ENCODE peak calls at places on chromosomes 2 and 18, in nine cellular contexts. X is thoracic aorta, H is A172, W is fibroblast of lung, O is fibroblast of pulmonary artery, L is endothelial cell, Y is amniotic stem cell, K is NCI-H748 treated with DMSO at 0.1 percent for 48 hours, J is neural crest cell. V is an unnamed sample.

GRCh38 chr2:58221909-58222308 is 19.2 kb downstream of the FANCL start:
- DNase-seq in X (no peak), H (no peak), W (no peak), O (peak), L (no peak), Y (no peak), K (no peak), J (no peak), V (no peak)

GRCh38 chr2:109512076-109512475 is 101.7 kb downstream of the SEPTIN10 start:
- DNase-seq in X (no peak), H (no peak), W (no peak), O (no peak), L (no peak), Y (no peak), K (no peak), J (no peak), V (no peak)

GRCh38 chr2:21097331-21097730 is 26.4 kb upstream of the TDRD15 start:
- DNase-seq in X (no peak), H (no peak), W (no peak), O (no peak), L (no peak), Y (no peak), K (no peak), J (no peak), V (no peak)

GRCh38 chr2:66553370-66553769 is 118.4 kb downstream of the MEIS1 start:
- DNase-seq in X (no peak), H (no peak), W (no peak), O (no peak), L (no peak), Y (no peak), K (peak), J (no peak), V (peak)

GRCh38 chr2:75647771-75648170 is 1.2 kb downstream of the MRPL19 start:
- DNase-seq in X (no peak), H (no peak), W (no peak), O (peak), L (no peak), Y (no peak), K (no peak), J (no peak), V (no peak)

GRCh38 chr2:134154269-134154668 is 99.6 kb upstream of the MGAT5 start:
- DNase-seq in X (no peak), H (no peak), W (no peak), O (peak), L (no peak), Y (no peak), K (no peak), J (no peak), V (no peak)

GRCh38 chr18:58095251-58095650 is 51.2 kb downstream of the NEDD4L start:
- DNase-seq in X (no peak), H (no peak), W (no peak), O (no peak), L (no peak), Y (no peak), K (no peak), J (no peak), V (no peak)

GRCh38 chr2:97728091-97728596 is 14.8 kb downstream of the ZAP70 start:
- DNase-seq in X (no peak), H (peak), W (no peak), O (peak), L (no peak), Y (no peak), K (no peak), J (no peak), V (no peak)

GRCh38 chr2:136284226-136285119 is 166.5 kb upstream of the CXCR4 start:
- DNase-seq in X (no peak), H (no peak), W (no peak), O (no peak), L (no peak), Y (no peak), K (no peak), J (no peak), V (no peak)

GRCh38 chr2:228768818-228769217 is 502.3 kb downstream of the PID1 start:
- DNase-seq in X (no peak), H (peak), W (peak), O (peak), L (no peak), Y (peak), K (no peak), J (no peak), V (no peak)

GRCh38 chr2:39379643-39380524 is 57.2 kb downstream of the MAP4K3 start:
- DNase-seq in X (no peak), H (peak), W (peak), O (peak), L (peak), Y (peak), K (peak), J (no peak), V (peak)

GRCh38 chr18:58654896-58655614 is 16.2 kb upstream of the MALT1 start:
- DNase-seq in X (no peak), H (no peak), W (no peak), O (no peak), L (no peak), Y (no peak), K (no peak), J (no peak), V (no peak)

GRCh38 chr2:80525152-80525551 is 220.6 kb upstream of the LRRTM1 start:
- DNase-seq in X (no peak), H (no peak), W (no peak), O (no peak), L (no peak), Y (no peak), K (no peak), J (no peak), V (no peak)

GRCh38 chr2:236874866-236875481 is 210.7 kb upstream of the COPS8 start:
- DNase-seq in X (no peak), H (no peak), W (no peak), O (no peak), L (peak), Y (no peak), K (no peak), J (no peak), V (no peak)

GRCh38 chr2:234974501-234975385 is 22.9 kb downstream of the SH3BP4 start:
- DNase-seq in X (no peak), H (peak), W (peak), O (peak), L (no peak), Y (no peak), K (no peak), J (no peak), V (no peak)

GRCh38 chr2:144083211-144083610 is 436.7 kb downstream of the ZEB2 start:
- DNase-seq in X (no peak), H (peak), W (peak), O (peak), L (no peak), Y (peak), K (no peak), J (no peak), V (no peak)

GRCh38 chr2:73823916-73824523 is 4.7 kb upstream of the STAMBP start:
- DNase-seq in X (no peak), H (peak), W (peak), O (peak), L (peak), Y (peak), K (peak), J (no peak), V (peak)

GRCh38 chr2:10080536-10081304 is 509 bp upstream of the CYS1 start:
- DNase-seq in X (no peak), H (no peak), W (peak), O (no peak), L (peak), Y (no peak), K (no peak), J (no peak), V (no peak)

V was measured in NCI-H2081.